ENCODE peak calls at places on chromosomes 7 and 10, in five cellular contexts. F is tibial nerve, R is mammary epithelial cell, B is retina, D is nucleus accumbens. I is an unnamed sample.
A peak's percentile ranks its signal among the peaks of the same experiment; 100 is the strongest.

GRCh38 chr10:55747244-55747643 is 613.8 kb downstream of the ZWINT start:
- DNase-seq in B (no peak), D (no peak), F (no peak), R (no peak), I (no peak)

GRCh38 chr10:117318909-117319308 is 56.3 kb downstream of the PDZD8 start:
- DNase-seq in R (no peak), B (no peak), F (no peak), D (no peak), I (no peak)

GRCh38 chr10:5450605-5451384 is 38.4 kb downstream of the NET1 start:
- DNase-seq in F (no peak), D (no peak), R (no peak), B (no peak), I (no peak)

GRCh38 chr10:70241081-70241480 is 7.9 kb upstream of the PPA1 start:
- DNase-seq in F (no peak), D (no peak), R (no peak), B (no peak), I (no peak)

GRCh38 chr7:91326516-91327209 is 62.4 kb downstream of the FZD1 start:
- DNase-seq in D (no peak), R (no peak), B (no peak), F (no peak), I (no peak)

GRCh38 chr10:87594864-87595263 is 64.8 kb upstream of the PAPSS2 start:
- DNase-seq in R (no peak), D (no peak), F (peak; percentile 61), B (no peak), I (no peak)

GRCh38 chr7:80204919-80205318 is 70.3 kb downstream of the GNAI1 start:
- DNase-seq in D (no peak), B (no peak), F (no peak), R (no peak), I (no peak)

GRCh38 chr7:4244041-4244440 is 438.1 kb upstream of the FOXK1 start:
- DNase-seq in F (no peak), B (no peak), R (no peak), D (no peak), I (no peak)

GRCh38 chr7:67753891-67754290 is 757.3 kb downstream of the TYW1 start:
- DNase-seq in R (no peak), D (no peak), F (no peak), B (no peak), I (no peak)

GRCh38 chr10:132551093-132551807 is 13.7 kb downstream of the INPP5A start:
- DNase-seq in F (no peak), B (no peak), D (no peak), R (no peak), I (no peak)

GRCh38 chr7:92639213-92639896 is 49.2 kb upstream of the FAM133B start:
- DNase-seq in D (no peak), R (no peak), B (no peak), F (no peak), I (no peak)

GRCh38 chr7:132646064-132646463 is 69.8 kb upstream of the PLXNA4 start:
- DNase-seq in B (no peak), R (no peak), F (no peak), D (no peak), I (no peak)

GRCh38 chr7:42069625-42070024 is 167.4 kb downstream of the GLI3 start:
- DNase-seq in D (no peak), F (no peak), R (no peak), B (no peak), I (no peak)

GRCh38 chr7:96707901-96708774 is 1.5 kb downstream of the SEM1 start:
- DNase-seq in F (no peak), R (no peak), D (no peak), B (no peak), I (no peak)

GRCh38 chr10:23512355-23513058 is 73.6 kb downstream of the OTUD1 start:
- DNase-seq in B (no peak), F (no peak), R (peak; percentile 77), D (no peak), I (no peak)

GRCh38 chr7:80686576-80686975 is 48.1 kb downstream of the CD36 start:
- DNase-seq in R (peak; percentile 69), D (no peak), B (no peak), F (no peak), I (no peak)

GRCh38 chr10:84432891-84433290 is 104.5 kb downstream of the CCSER2 start:
- DNase-seq in R (peak; percentile 9), F (no peak), B (no peak), D (no peak), I (no peak)

GRCh38 chr10:70576803-70577517 is 25.6 kb downstream of the PRF1 start:
- DNase-seq in F (no peak), B (no peak), D (no peak), R (peak; percentile 40), I (no peak)

GRCh38 chr10:87860156-87860795 is 3.1 kb downstream of the KLLN start:
- DNase-seq in R (peak; percentile 68), B (no peak), D (no peak), F (peak; percentile 39), I (no peak)

GRCh38 chr7:37105119-37105518 is 343.5 kb downstream of the ELMO1 start:
- DNase-seq in F (no peak), B (no peak), D (no peak), R (no peak), I (no peak)

GRCh38 chr7:54802841-54803240 is 43.8 kb upstream of the SEC61G start:
- DNase-seq in F (no peak), D (no peak), B (no peak), R (peak; percentile 90), I (no peak)

GRCh38 chr10:97179731-97180366 is 5.9 kb downstream of the SLIT1 start:
- DNase-seq in R (no peak), B (peak; percentile 79), F (no peak), D (peak; percentile 68), I (no peak)

GRCh38 chr7:155858521-155859061 is 46.3 kb upstream of the SHH start:
- DNase-seq in D (no peak), F (no peak), B (no peak), R (peak; percentile 54), I (no peak)

GRCh38 chr10:79184141-79184625 is 115.4 kb downstream of the ZMIZ1 start:
- DNase-seq in D (no peak), B (no peak), R (peak; percentile 81), F (no peak), I (no peak)

GRCh38 chr10:105797234-105797890 is 1156.3 kb downstream of the SORCS3 start:
- DNase-seq in B (peak; percentile 56), F (no peak), R (peak; percentile 48), D (no peak), I (no peak)

GRCh38 chr7:151057038-151057736 is 510 bp downstream of the CDK5 start:
- DNase-seq in R (no peak), B (no peak), D (no peak), F (no peak), I (no peak)

GRCh38 chr7:155309021-155309338 is 11.3 kb downstream of the INSIG1 start:
- DNase-seq in B (no peak), D (no peak), R (no peak), F (no peak), I (no peak)

GRCh38 chr7:101114492-101114891 is 12.4 kb upstream of the SERPINE1 start:
- DNase-seq in B (no peak), R (no peak), F (no peak), D (no peak), I (no peak)

GRCh38 chr10:110609592-110609991 is 34.5 kb upstream of the RBM20 start:
- DNase-seq in D (no peak), R (no peak), B (peak; percentile 23), F (no peak), I (no peak)

GRCh38 chr10:65194555-65194954 is 1673.4 kb downstream of the REEP3 start:
- DNase-seq in B (no peak), F (no peak), R (no peak), D (no peak), I (no peak)

GRCh38 chr7:30113144-30113543 is 21.6 kb upstream of the MTURN start:
- DNase-seq in F (no peak), R (no peak), D (no peak), B (no peak), I (no peak)

GRCh38 chr7:157007470-157008066 is 2.9 kb downstream of the MNX1 start:
- DNase-seq in R (no peak), B (no peak), F (no peak), D (no peak), I (no peak)

I was measured in caudate nucleus.